ENCODE peak calls at places on chromosomes 3 and 15, in nine cellular contexts. O, A, B, L, H, Q, E, G and W are unnamed samples.

GRCh38 chr15:96851613-96852012 is 521.1 kb downstream of the NR2F2 start:
- DNase-seq in H (no peak), B (peak; percentile 43), A (no peak), G (no peak), Q (no peak), L (peak; percentile 58), E (peak; percentile 98), O (no peak), W (no peak)

GRCh38 chr15:85477730-85478129 is 97.3 kb downstream of the AKAP13 start:
- DNase-seq in O (no peak), Q (no peak), B (peak; percentile 55), H (no peak), A (peak; percentile 64), E (peak; percentile 63), L (no peak), G (no peak), W (no peak)

GRCh38 chr15:64430000-64430735 is 30.2 kb upstream of the ZNF609 start:
- DNase-seq in E (peak; percentile 97), G (peak; percentile 68), B (peak; percentile 77), Q (peak; percentile 77), O (peak; percentile 62), H (peak; percentile 90), A (peak; percentile 91), L (no peak), W (peak; percentile 94)

GRCh38 chr3:8603115-8603710 is 41.4 kb downstream of the SSUH2 start:
- DNase-seq in H (no peak), E (no peak), B (peak; percentile 5), Q (no peak), O (no peak), A (no peak), L (no peak), G (no peak), W (no peak)

GRCh38 chr15:82709081-82709420 is 624 bp downstream of the AP3B2 start:
- DNase-seq in A (no peak), E (peak; percentile 8), H (peak; percentile 88), O (peak; percentile 34), B (no peak), L (no peak), G (no peak), Q (peak; percentile 80), W (peak; percentile 87)

GRCh38 chr3:184582583-184582982 is 21.0 kb downstream of the EPHB3 start:
- DNase-seq in H (peak; percentile 80), L (no peak), A (peak; percentile 91), Q (peak; percentile 78), G (peak; percentile 88), E (no peak), O (no peak), B (no peak), W (peak; percentile 95)

GRCh38 chr3:171132873-171133272 is 106.4 kb upstream of the SLC2A2 start:
- DNase-seq in B (no peak), G (no peak), E (peak; percentile 65), L (no peak), A (peak; percentile 91), H (no peak), Q (no peak), O (no peak), W (no peak)

GRCh38 chr15:94097567-94097966 is 133.8 kb upstream of the MCTP2 start:
- DNase-seq in A (peak; percentile 53), E (no peak), G (no peak), Q (no peak), O (no peak), B (no peak), H (no peak), L (no peak), W (no peak)

GRCh38 chr3:100737334-100737733 is 28.0 kb downstream of the TFG start:
- DNase-seq in H (peak; percentile 64), Q (no peak), E (peak; percentile 38), A (peak; percentile 56), O (peak; percentile 13), G (peak; percentile 68), L (no peak), B (peak; percentile 48), W (peak; percentile 96)

GRCh38 chr3:54366839-54367238 is 244.5 kb downstream of the CACNA2D3 start:
- DNase-seq in E (no peak), G (no peak), O (no peak), H (no peak), B (no peak), A (no peak), Q (no peak), L (no peak), W (no peak)

GRCh38 chr3:102712896-102713295 is 278.1 kb downstream of the ZPLD1 start:
- DNase-seq in H (no peak), A (no peak), Q (no peak), G (no peak), B (no peak), L (no peak), E (no peak), O (no peak), W (no peak)

GRCh38 chr15:90352109-90352893 is at the start of gene ZNF774:
- DNase-seq in H (peak; percentile 97), O (peak; percentile 100), G (peak; percentile 97), B (peak; percentile 96), Q (peak; percentile 93), L (peak; percentile 93), A (peak; percentile 93), E (peak; percentile 96), W (peak; percentile 98)

GRCh38 chr3:12856626-12857025 is 15.3 kb upstream of the RPL32 start:
- DNase-seq in O (no peak), H (peak; percentile 67), E (no peak), L (no peak), Q (peak; percentile 72), G (no peak), B (no peak), A (no peak), W (no peak)

GRCh38 chr3:186871403-186871924 is 29.0 kb downstream of the ADIPOQ start:
- DNase-seq in L (no peak), A (no peak), B (peak; percentile 94), O (peak; percentile 80), Q (no peak), H (no peak), G (no peak), E (no peak), W (no peak)

GRCh38 chr3:23859012-23859743 is 53.4 kb downstream of the UBE2E1 start:
- DNase-seq in H (no peak), A (peak; percentile 71), L (no peak), G (no peak), E (peak; percentile 30), Q (no peak), O (no peak), B (peak; percentile 56), W (peak; percentile 40)

DNA sequence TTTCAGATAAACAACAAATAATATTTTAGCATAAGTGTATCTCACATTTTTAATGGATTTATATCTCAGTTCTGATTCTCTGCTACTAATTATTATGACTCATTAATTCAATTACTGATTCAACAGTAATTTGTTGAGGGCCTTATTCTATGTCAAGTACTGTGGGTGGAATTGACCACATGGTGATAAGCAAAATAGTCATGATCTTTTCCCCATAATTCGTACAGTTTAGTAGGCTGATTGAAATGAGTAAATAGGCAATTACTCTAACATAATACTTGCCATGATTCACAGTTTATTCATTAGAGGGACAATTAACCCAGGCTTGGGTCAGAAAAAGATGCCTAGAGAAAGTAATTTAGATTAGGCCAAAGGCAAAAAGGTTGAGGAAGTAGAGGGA is 60.9 kb upstream of the SLC4A7 start:
- DNase-seq in Q (no peak), H (no peak), O (no peak), L (no peak), B (no peak), G (no peak), A (peak; percentile 57), E (no peak), W (no peak)
- H3K9ac ChIP-seq in Q (no peak overlapping the region), H (no peak overlapping the region), O (no peak overlapping the region), L (no peak overlapping the region), B (peak overlapping the region; percentile 51), G (no peak overlapping the region), A (peak overlapping the region; percentile 10), E (no peak overlapping the region), W (no peak overlapping the region)

GRCh38 chr3:123750659-123751420 is 133.3 kb downstream of the MYLK start:
- DNase-seq in E (peak; percentile 95), G (no peak), H (peak; percentile 67), L (no peak), A (peak; percentile 92), O (no peak), B (peak; percentile 64), Q (peak; percentile 48), W (peak; percentile 94)
- H3K4me1 ChIP-seq in E (peaks cover 30% of the 10 kb centered on the region), G (no peaks in the 10 kb centered on the region), H (no peaks in the 10 kb centered on the region), L (peaks cover 31% of the 10 kb centered on the region), A (peaks cover 54% of the 10 kb centered on the region), O (no peaks in the 10 kb centered on the region), B (peaks cover 15% of the 10 kb centered on the region), Q (peaks cover 3% of the 10 kb centered on the region), W (peaks cover 3% of the 10 kb centered on the region)

GRCh38 chr3:127763816-127764215 is 58.5 kb downstream of the MGLL start:
- DNase-seq in A (no peak), H (no peak), Q (no peak), O (no peak), L (no peak), E (no peak), G (no peak), B (no peak), W (no peak)

GRCh38 chr3:127762787-127763105 is 59.6 kb downstream of the MGLL start:
- DNase-seq in A (no peak), E (no peak), Q (no peak), B (no peak), G (no peak), O (no peak), L (no peak), H (no peak), W (no peak)

GRCh38 chr3:127763337-127763736 is 59.0 kb downstream of the MGLL start:
- DNase-seq in H (no peak), O (no peak), Q (no peak), E (no peak), L (no peak), G (no peak), B (no peak), A (no peak), W (no peak)

GRCh38 chr3:127761101-127761802 is 61.1 kb downstream of the MGLL start:
- DNase-seq in G (no peak), H (no peak), E (no peak), Q (no peak), A (no peak), B (no peak), O (no peak), L (peak; percentile 66), W (no peak)

DNA sequence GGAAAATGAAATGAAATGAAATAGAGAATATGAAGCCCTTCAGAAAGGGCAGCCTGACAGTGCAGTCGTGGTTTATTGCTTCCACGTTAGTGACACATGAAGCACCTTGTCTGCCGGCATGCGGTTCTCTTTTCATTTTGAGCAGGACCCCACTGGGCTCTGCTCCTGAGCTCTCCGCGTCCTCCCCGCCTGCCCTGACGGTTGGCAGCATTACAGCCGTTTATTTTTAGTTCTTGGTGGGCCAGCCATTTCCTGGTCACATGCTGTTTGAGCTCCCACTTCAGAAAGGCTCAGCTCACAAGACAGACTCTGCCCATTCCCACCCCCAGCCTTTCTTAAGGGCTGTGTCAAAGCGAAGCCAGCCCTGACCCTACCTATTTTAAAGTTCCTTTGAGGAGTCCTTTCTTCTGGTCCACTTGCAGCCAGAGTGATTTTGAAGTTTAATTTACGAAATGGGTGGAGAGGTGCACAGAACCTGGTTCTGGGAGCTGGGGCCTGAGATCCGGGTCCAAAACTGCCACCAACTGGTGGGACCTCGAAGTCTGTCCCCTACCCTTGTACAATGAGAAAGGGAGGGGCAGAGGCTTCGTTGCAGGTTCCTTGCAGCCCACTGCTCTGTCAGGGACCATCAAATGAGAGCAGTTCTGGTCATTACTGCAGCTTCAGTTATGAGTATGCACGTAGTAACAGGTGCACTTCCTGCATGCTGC is 60.1 kb downstream of the MGLL start:
- DNase-seq in Q (no peak), L (peak; percentile 12), B (peak; percentile 33), G (no peak), E (no peak), H (no peak), A (no peak), O (no peak), W (no peak)
- H3K9ac ChIP-seq in Q (no peak overlapping the region), L (no peak overlapping the region), B (no peak overlapping the region), G (no peak overlapping the region), E (no peak overlapping the region), H (no peak overlapping the region), A (no peak overlapping the region), O (no peak overlapping the region), W (no peak overlapping the region)

GRCh38 chr3:9782777-9783176 is 9.5 kb downstream of the TADA3 start:
- DNase-seq in E (no peak), Q (no peak), L (no peak), H (no peak), B (no peak), G (no peak), A (no peak), O (no peak), W (peak; percentile 51)
- H3K4me1 ChIP-seq in E (peaks cover 2% of the 10 kb centered on the region), Q (no peaks in the 10 kb centered on the region), L (peaks cover 27% of the 10 kb centered on the region), H (no peaks in the 10 kb centered on the region), B (no peaks in the 10 kb centered on the region), G (no peaks in the 10 kb centered on the region), A (peaks cover 14% of the 10 kb centered on the region), O (peaks cover 38% of the 10 kb centered on the region), W (no peaks in the 10 kb centered on the region)